ENCODE peak calls at places on chromosomes 3 and 15, in eight cellular contexts. X is hepatocyte, U is GM23248, R is HCT116, Z is PC-3, I is SK-N-SH, P is GM23338, M is neural progenitor cell. V is an unnamed sample.

GRCh38 chr3:62097121-62097520 is 276.2 kb downstream of the FEZF2 start:
- DNase-seq in P (no peak), M (no peak), I (no peak), Z (no peak), X (no peak), U (peak), R (no peak), V (no peak)

GRCh38 chr15:34855893-34856292 is 60.5 kb upstream of the ACTC1 start:
- DNase-seq in I (no peak), M (no peak), X (no peak), R (no peak), U (peak), Z (peak), P (no peak), V (no peak)

GRCh38 chr15:53979051-53979788 is 979 bp downstream of the UNC13C start:
- DNase-seq in P (no peak), U (no peak), Z (no peak), R (no peak), X (no peak), I (no peak), M (no peak), V (no peak)

GRCh38 chr15:37014137-37014536 is 86.2 kb downstream of the MEIS2 start:
- DNase-seq in R (no peak), Z (no peak), P (no peak), X (no peak), M (no peak), I (no peak), U (peak), V (no peak)

GRCh38 chr3:66179813-66180212 is 41.0 kb upstream of the SLC25A26 start:
- DNase-seq in Z (no peak), U (no peak), P (no peak), M (no peak), I (no peak), R (no peak), X (no peak), V (no peak)

GRCh38 chr3:195113536-195113935 is 157.4 kb downstream of the XXYLT1 start:
- DNase-seq in M (no peak), U (no peak), P (no peak), X (no peak), R (no peak), I (no peak), Z (no peak), V (no peak)

GRCh38 chr3:138921316-138922292 is 25.3 kb downstream of the FOXL2 start:
- DNase-seq in X (no peak), I (no peak), Z (peak), R (no peak), M (no peak), U (peak), P (no peak), V (no peak)

GRCh38 chr3:189276481-189277190 is 104.9 kb downstream of the TPRG1 start:
- DNase-seq in I (no peak), P (no peak), X (peak), U (peak), Z (peak), M (no peak), R (no peak), V (peak)

GRCh38 chr15:91535856-91536500 is 317.5 kb upstream of the SLCO3A1 start:
- DNase-seq in R (no peak), Z (no peak), P (no peak), M (no peak), U (peak), X (no peak), I (no peak), V (no peak)

GRCh38 chr3:40546811-40547210 is 22.1 kb downstream of the ZNF621 start:
- DNase-seq in I (no peak), P (no peak), M (peak), R (no peak), Z (peak), U (peak), X (peak), V (no peak)

GRCh38 chr3:42701371-42702065 is 1.1 kb downstream of the HHATL start:
- DNase-seq in U (peak), X (peak), P (peak), Z (peak), I (peak), M (peak), R (no peak), V (peak)

GRCh38 chr3:191324936-191325335 is 4.3 kb upstream of the CCDC50 start:
- DNase-seq in X (no peak), R (no peak), I (no peak), P (no peak), U (no peak), Z (no peak), M (no peak), V (no peak)

GRCh38 chr3:14156843-14157561 is 21.4 kb downstream of the XPC start:
- DNase-seq in P (no peak), X (no peak), M (no peak), U (no peak), I (no peak), Z (no peak), R (no peak), V (no peak)

GRCh38 chr15:42011074-42011473 is 9.8 kb downstream of the PLA2G4E start:
- DNase-seq in Z (no peak), M (no peak), U (no peak), P (no peak), I (no peak), R (no peak), X (no peak), V (no peak)

GRCh38 chr15:57534279-57534678 is 57.4 kb upstream of the MYZAP start:
- DNase-seq in P (peak), Z (no peak), I (no peak), X (no peak), U (no peak), R (no peak), M (no peak), V (no peak)

GRCh38 chr3:40292637-40293036 is 16.9 kb upstream of the EIF1B start:
- DNase-seq in X (no peak), I (no peak), R (no peak), U (no peak), Z (no peak), P (peak), M (peak), V (no peak)

GRCh38 chr3:119221779-119222320 is 18.8 kb downstream of the B4GALT4 start:
- DNase-seq in I (no peak), M (no peak), Z (no peak), X (no peak), P (no peak), R (no peak), U (peak), V (no peak)

GRCh38 chr3:119220198-119220597 is 20.5 kb downstream of the B4GALT4 start:
- DNase-seq in Z (no peak), M (no peak), U (no peak), X (no peak), P (no peak), I (no peak), R (no peak), V (no peak)

GRCh38 chr3:119222400-119222799 is 18.3 kb downstream of the B4GALT4 start:
- DNase-seq in Z (no peak), X (no peak), I (no peak), R (no peak), U (no peak), P (no peak), M (no peak), V (no peak)

GRCh38 chr3:119220970-119221667 is 19.6 kb downstream of the B4GALT4 start:
- DNase-seq in X (no peak), U (no peak), M (no peak), R (no peak), P (no peak), Z (no peak), I (no peak), V (no peak)

GRCh38 chr3:119219069-119219468 is 21.6 kb downstream of the B4GALT4 start:
- DNase-seq in M (no peak), X (no peak), U (no peak), R (no peak), Z (no peak), P (no peak), I (no peak), V (no peak)
- TF ChIP-seq EZH2phosphoT487 in M (no peak), X (no peak), U (no peak), R (no peak), Z (no peak), P (no peak), I (no peak), V (no peak)

DNA sequence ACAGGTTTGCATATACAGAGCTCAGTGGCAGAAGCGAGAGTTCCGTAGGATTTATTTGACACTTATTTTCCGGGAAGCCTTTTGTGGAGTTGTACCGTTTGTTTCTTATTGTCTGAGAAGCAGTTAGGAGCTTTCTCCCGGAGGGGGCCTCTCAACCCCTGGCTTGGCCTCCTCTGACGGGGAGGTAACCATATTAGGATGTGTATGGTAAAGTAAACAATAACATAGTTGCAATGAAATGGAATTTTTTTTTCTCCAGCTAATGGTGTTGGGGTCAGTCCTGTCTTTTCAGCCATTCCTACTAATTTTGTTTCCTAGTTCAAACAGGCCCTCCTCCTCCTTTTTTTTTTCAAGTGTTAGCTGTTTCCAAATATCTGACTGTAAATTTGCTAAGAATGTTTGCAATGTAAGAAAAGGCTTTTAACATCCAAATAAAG is 338.5 kb downstream of the FOXP1 start:
- DNase-seq in X (peak), I (no peak), P (peak), Z (peak), M (peak), U (peak), R (no peak), V (no peak)
- H2AFZ ChIP-seq in X (no peak), I (no peak), P (no peak), Z (peak), M (no peak), U (no peak), R (no peak), V (no peak)

GRCh38 chr15:77012868-77013267 is 17.9 kb downstream of the PSTPIP1 start:
- DNase-seq in M (no peak), Z (no peak), X (no peak), P (no peak), R (no peak), I (no peak), U (no peak), V (no peak)

GRCh38 chr15:77015651-77016320 is 20.9 kb downstream of the PSTPIP1 start:
- DNase-seq in R (no peak), Z (no peak), U (no peak), M (peak), X (no peak), I (no peak), P (no peak), V (no peak)

GRCh38 chr15:77014137-77015081 is 19.5 kb downstream of the PSTPIP1 start:
- DNase-seq in X (no peak), Z (no peak), R (no peak), I (no peak), M (no peak), P (no peak), U (no peak), V (no peak)

GRCh38 chr15:77012117-77012712 is 17.3 kb downstream of the PSTPIP1 start:
- DNase-seq in P (no peak), X (no peak), R (no peak), I (no peak), U (no peak), Z (no peak), M (no peak), V (no peak)

DNA sequence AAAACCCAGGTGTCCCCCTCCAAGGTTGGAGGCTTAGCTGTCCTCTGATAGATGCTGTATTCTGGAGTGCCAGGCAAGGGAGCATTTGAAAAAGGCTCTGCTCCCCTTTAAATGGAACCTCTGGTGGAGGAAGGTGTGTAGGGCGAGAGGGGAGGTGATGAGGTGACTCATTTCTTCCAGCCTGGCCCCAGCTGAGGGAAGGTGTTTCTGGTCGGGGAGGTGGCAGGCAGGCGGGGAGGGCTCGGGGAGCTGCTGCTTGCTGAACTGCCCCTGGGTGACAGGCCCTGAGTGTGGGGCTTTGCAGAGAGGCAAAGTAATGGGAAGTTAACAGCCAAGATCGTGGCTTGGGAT is 18.8 kb downstream of the PSTPIP1 start:
- DNase-seq in P (no peak), I (no peak), X (no peak), M (no peak), U (no peak), Z (peak), R (peak), V (no peak)
- H3K27ac ChIP-seq in P (no peak), I (no peak), X (no peak), M (no peak), U (no peak), Z (no peak), R (no peak), V (no peak)

GRCh38 chr3:39275963-39276593 is 3.8 kb downstream of the CX3CR1 start:
- DNase-seq in R (no peak), U (no peak), X (no peak), I (no peak), Z (no peak), M (no peak), P (no peak), V (no peak)

GRCh38 chr3:39273119-39273518 is 6.7 kb downstream of the CX3CR1 start:
- DNase-seq in I (no peak), U (no peak), Z (no peak), P (peak), X (no peak), M (no peak), R (no peak), V (no peak)

GRCh38 chr3:39272191-39272590 is 7.6 kb downstream of the CX3CR1 start:
- DNase-seq in R (no peak), Z (no peak), P (no peak), U (no peak), X (no peak), M (no peak), I (no peak), V (no peak)

GRCh38 chr3:39276746-39277145 is 3.1 kb downstream of the CX3CR1 start:
- DNase-seq in R (no peak), M (no peak), X (no peak), P (no peak), U (no peak), Z (no peak), I (no peak), V (no peak)

DNA sequence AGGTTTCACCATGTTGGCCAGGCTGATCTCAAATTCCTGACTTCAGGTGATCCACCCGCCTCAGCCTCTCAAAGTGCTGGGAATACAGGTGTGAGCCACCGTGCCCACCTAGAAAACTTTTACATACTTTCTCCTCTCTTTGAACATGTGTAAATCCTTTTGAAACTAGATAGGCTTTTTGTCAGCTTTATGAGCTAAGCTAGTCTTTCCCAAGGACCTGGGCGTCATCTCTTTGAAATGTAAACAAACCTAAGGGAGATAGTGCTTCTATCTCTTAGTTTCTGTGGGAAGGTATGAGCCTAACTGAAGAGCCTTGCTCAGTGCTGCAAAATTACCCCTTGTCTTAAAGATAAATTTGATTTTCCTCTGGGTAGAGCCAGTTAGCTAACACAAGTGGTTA is 4.8 kb downstream of the CX3CR1 start:
- DNase-seq in P (no peak), R (no peak), X (peak), Z (peak), M (no peak), U (no peak), I (no peak), V (no peak)
- TF ChIP-seq EZH2phosphoT487 in P (no peak), R (no peak), X (no peak), Z (no peak), M (no peak), U (no peak), I (no peak), V (no peak)

GRCh38 chr15:101148881-101149664 is 102.8 kb downstream of the CHSY1 start:
- DNase-seq in R (no peak), P (no peak), I (peak), Z (no peak), X (peak), M (no peak), U (no peak), V (no peak)
- H2AFZ ChIP-seq in R (no peak), P (no peak), I (no peak), Z (no peak), X (no peak), M (no peak), U (no peak), V (no peak)

GRCh38 chr3:5021116-5021515 is 41.9 kb downstream of the BHLHE40 start:
- DNase-seq in X (no peak), I (no peak), P (no peak), R (no peak), M (no peak), U (no peak), Z (no peak), V (no peak)

GRCh38 chr3:5023777-5024346 is 44.6 kb downstream of the BHLHE40 start:
- DNase-seq in M (no peak), P (no peak), X (no peak), R (no peak), U (no peak), I (no peak), Z (no peak), V (no peak)

GRCh38 chr3:5021571-5022092 is 42.4 kb downstream of the BHLHE40 start:
- DNase-seq in Z (peak), M (no peak), X (no peak), I (no peak), U (peak), P (no peak), R (peak), V (no peak)

GRCh38 chr3:5022187-5022965 is 43.1 kb downstream of the BHLHE40 start:
- DNase-seq in M (no peak), U (peak), P (no peak), X (no peak), Z (peak), I (no peak), R (no peak), V (no peak)

DNA sequence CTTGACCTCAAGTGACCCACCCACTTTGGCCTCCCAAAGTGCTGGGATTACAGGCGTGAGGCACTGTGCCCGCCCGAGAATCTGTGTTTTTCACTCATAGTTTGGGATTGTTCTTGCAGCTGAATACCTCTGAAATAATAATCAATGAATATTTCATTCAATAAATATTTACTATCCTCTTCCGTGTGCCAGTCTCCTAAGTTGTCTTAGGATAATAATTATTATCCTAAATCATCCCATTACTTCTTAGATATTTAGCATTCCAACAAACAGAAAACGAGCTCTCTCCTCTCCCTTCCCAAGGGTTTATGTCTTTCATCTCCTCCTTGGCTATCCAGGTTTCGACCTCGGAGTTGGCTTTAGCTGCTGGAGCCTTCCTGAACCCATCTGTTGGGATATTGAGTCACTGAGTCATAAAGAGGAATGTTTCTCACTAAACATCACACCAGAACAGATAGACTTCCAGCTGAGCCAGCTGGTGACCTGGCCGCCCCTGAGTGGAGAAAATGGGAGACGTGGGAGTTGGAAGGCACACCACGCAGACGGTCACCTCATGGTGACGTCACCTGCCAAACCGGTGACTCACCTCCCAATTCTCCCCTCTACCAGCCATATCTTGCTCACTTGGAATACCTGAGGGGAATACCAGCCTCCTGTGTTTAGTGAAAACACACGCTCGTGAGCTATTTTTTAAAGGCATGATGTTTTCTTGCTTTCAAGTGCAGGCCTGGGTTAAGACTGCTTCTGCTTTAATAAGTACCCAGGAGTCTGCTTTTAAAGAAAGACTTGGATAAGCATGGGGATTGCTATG is 43.9 kb downstream of the BHLHE40 start:
- DNase-seq in I (no peak), Z (peak), X (peak), M (no peak), P (peak), U (peak), R (peak), V (no peak)
- H3K27ac ChIP-seq in I (peak), Z (peak), X (peak), M (no peak), P (no peak), U (peak), R (peak), V (no peak)

GRCh38 chr15:76107169-76107568 is 47.4 kb downstream of the TMEM266 start:
- DNase-seq in M (no peak), U (peak), Z (peak), I (no peak), X (no peak), P (no peak), R (no peak), V (no peak)
- TF ChIP-seq EZH2phosphoT487 in M (no peak), U (no peak), Z (no peak), I (no peak), X (no peak), P (no peak), R (no peak), V (no peak)

V was measured in OCI-LY7.